ENCODE peak calls at places on chromosomes 16 and 17, in ten cellular contexts. O, D, Q, M, X, G, S, P, F and A are unnamed samples.
A peak's percentile ranks its signal among the peaks of the same experiment; 100 is the strongest.

GRCh38 chr16:86823895-86824671 is 245.7 kb downstream of the FOXL1 start:
- DNase-seq in M (no peak), Q (no peak), G (no peak), F (no peak), P (no peak), X (peak; percentile 90), S (no peak), D (no peak), O (no peak), A (no peak)

GRCh38 chr16:24125199-24125598 is 130.9 kb upstream of the CACNG3 start:
- DNase-seq in Q (peak; percentile 15), M (no peak), G (no peak), X (no peak), D (peak; percentile 67), S (no peak), O (no peak), P (no peak), F (no peak), A (no peak)

GRCh38 chr16:55655709-55656694 is at the start of gene SLC6A2:
- DNase-seq in O (no peak), Q (peak; percentile 49), M (no peak), D (peak; percentile 82), G (peak; percentile 21), S (no peak), X (no peak), F (no peak), P (no peak), A (no peak)

GRCh38 chr17:67265620-67266019 is 20.6 kb upstream of the HELZ start:
- DNase-seq in M (no peak), P (no peak), G (no peak), S (no peak), F (no peak), D (no peak), X (no peak), O (no peak), Q (no peak), A (no peak)

GRCh38 chr17:36468903-36469635 is 17.4 kb upstream of the ZNHIT3 start:
- DNase-seq in F (no peak), G (no peak), X (no peak), P (no peak), O (no peak), S (no peak), Q (no peak), D (peak; percentile 8), M (no peak), A (no peak)

GRCh38 chr17:40190197-40191021 is 13.1 kb downstream of the RAPGEFL1 start:
- DNase-seq in S (no peak), F (no peak), D (peak; percentile 63), O (peak; percentile 82), Q (peak; percentile 61), G (peak; percentile 21), X (no peak), P (no peak), M (no peak), A (peak; percentile 59)

GRCh38 chr16:86375370-86375769 is 135.0 kb upstream of the FOXF1 start:
- DNase-seq in P (no peak), Q (no peak), O (no peak), M (no peak), S (no peak), G (no peak), F (no peak), D (no peak), X (peak; percentile 83), A (no peak)

GRCh38 chr17:10750210-10750609 is 20.4 kb upstream of the TMEM220 start:
- DNase-seq in M (no peak), O (no peak), X (no peak), S (no peak), G (no peak), Q (no peak), D (no peak), P (no peak), F (no peak), A (no peak)

GRCh38 chr17:39838784-39839183 is 25.3 kb downstream of the IKZF3 start:
- DNase-seq in M (no peak), F (no peak), D (no peak), Q (no peak), X (no peak), G (no peak), P (no peak), S (no peak), O (no peak), A (no peak)

GRCh38 chr16:56321159-56321558 is 104.2 kb downstream of the AMFR start:
- DNase-seq in G (no peak), M (no peak), Q (no peak), P (no peak), F (no peak), D (no peak), O (no peak), S (no peak), X (no peak), A (no peak)

GRCh38 chr17:28720247-28720996 is 637 bp downstream of the RPL23A start:
- DNase-seq in S (no peak), M (peak; percentile 18), X (no peak), G (no peak), Q (no peak), F (no peak), D (no peak), P (no peak), O (no peak), A (no peak)

GRCh38 chr17:182164-182751 is 808 bp upstream of the DOC2B start:
- DNase-seq in F (no peak), X (no peak), S (no peak), P (no peak), Q (no peak), O (peak; percentile 84), M (no peak), G (no peak), D (no peak), A (peak; percentile 42)

GRCh38 chr17:17713839-17714238 is 32.6 kb downstream of the RAI1 start:
- DNase-seq in D (no peak), X (peak; percentile 43), M (no peak), F (no peak), S (no peak), Q (no peak), O (no peak), G (no peak), P (peak; percentile 65), A (peak; percentile 61)

GRCh38 chr16:4231367-4231766 is 10.5 kb downstream of the SRL start:
- DNase-seq in O (no peak), X (no peak), Q (no peak), P (peak; percentile 59), F (no peak), M (no peak), G (no peak), D (no peak), S (no peak), A (no peak)

GRCh38 chr16:2490190-2491105 is 15.5 kb downstream of the TBC1D24 start:
- DNase-seq in X (no peak), O (no peak), M (no peak), Q (no peak), F (no peak), S (no peak), G (no peak), D (no peak), P (no peak), A (no peak)

GRCh38 chr16:50736448-50736847 is 5.4 kb upstream of the CYLD start:
- DNase-seq in P (no peak), M (no peak), X (no peak), D (no peak), F (no peak), G (no peak), O (no peak), S (no peak), Q (no peak), A (no peak)

GRCh38 chr17:49984283-49984682 is 10.7 kb downstream of the DLX3 start:
- DNase-seq in S (no peak), F (no peak), X (no peak), Q (no peak), G (no peak), D (peak; percentile 9), O (no peak), M (no peak), P (no peak), A (no peak)

GRCh38 chr16:4811242-4811641 is 8.8 kb upstream of the ROGDI start:
- DNase-seq in F (no peak), O (no peak), M (no peak), D (no peak), X (no peak), S (no peak), P (no peak), G (no peak), Q (no peak), A (no peak)

GRCh38 chr17:77315551-77316190 is 174.9 kb downstream of the SEC14L1 start:
- DNase-seq in D (no peak), Q (no peak), M (no peak), O (no peak), F (no peak), G (no peak), P (no peak), S (no peak), X (no peak), A (no peak)

GRCh38 chr17:67608691-67609090 is 109.0 kb upstream of the NOL11 start:
- DNase-seq in X (no peak), O (no peak), G (no peak), P (no peak), F (no peak), Q (no peak), M (no peak), S (no peak), D (no peak), A (no peak)

GRCh38 chr17:78252701-78253635 is 21.5 kb downstream of the TMEM235 start:
- DNase-seq in D (no peak), M (no peak), P (peak; percentile 20), X (no peak), S (no peak), F (no peak), G (no peak), O (no peak), Q (no peak), A (no peak)

GRCh38 chr17:73324711-73325526 is 13.1 kb upstream of the CDC42EP4 start:
- DNase-seq in O (no peak), F (no peak), M (no peak), X (no peak), G (no peak), D (no peak), P (no peak), S (no peak), Q (no peak), A (no peak)

GRCh38 chr16:4240624-4241023 is 1.3 kb downstream of the SRL start:
- DNase-seq in G (no peak), X (no peak), S (no peak), D (peak; percentile 39), P (no peak), F (no peak), M (no peak), Q (no peak), O (no peak), A (no peak)

GRCh38 chr17:8900626-8901585 is 33.4 kb upstream of the PIK3R6 start:
- DNase-seq in X (no peak), G (no peak), O (no peak), Q (no peak), F (no peak), S (no peak), M (no peak), P (no peak), D (no peak), A (no peak)

GRCh38 chr17:66829883-66830282 is 5.0 kb upstream of the CACNG5 start:
- DNase-seq in Q (no peak), P (no peak), G (no peak), F (peak; percentile 82), D (peak; percentile 61), X (no peak), S (no peak), O (no peak), M (no peak), A (no peak)

GRCh38 chr17:37358098-37358829 is 17.5 kb upstream of the C17orf78 start:
- DNase-seq in D (peak; percentile 95), S (no peak), X (peak; percentile 58), M (peak; percentile 11), F (peak; percentile 45), G (peak; percentile 60), Q (peak; percentile 65), O (peak; percentile 69), P (peak; percentile 48), A (peak; percentile 81)

GRCh38 chr16:11956558-11956957 is 8.5 kb upstream of the TNFRSF17 start:
- DNase-seq in Q (no peak), O (no peak), F (no peak), G (no peak), P (no peak), M (no peak), D (no peak), X (no peak), S (no peak), A (no peak)

GRCh38 chr16:4515611-4516233 is 22.9 kb downstream of the CDIP1 start:
- DNase-seq in F (no peak), D (no peak), P (no peak), S (no peak), Q (no peak), G (no peak), M (no peak), O (no peak), X (no peak), A (no peak)